ENCODE peak calls at places on chromosomes 2 and 18, in ten cellular contexts. L, G, P, V, Y, Z, S, Q, A and T are unnamed samples.

GRCh38 chr2:25168256-25169072 is at the start of gene POMC:
- DNase-seq in A (no peak), S (no peak), Z (no peak), L (peak; percentile 69), G (peak; percentile 41), P (peak; percentile 32), V (peak; percentile 21), Q (peak; percentile 29), Y (peak; percentile 5), T (no peak)

GRCh38 chr2:102753563-102754159 is 8.2 kb upstream of the TMEM182 start:
- DNase-seq in Y (no peak), P (peak; percentile 29), V (peak; percentile 53), Z (peak; percentile 55), Q (peak; percentile 79), G (no peak), S (no peak), L (peak; percentile 68), A (no peak), T (no peak)

GRCh38 chr2:169265581-169265980 is 96.8 kb downstream of the LRP2 start:
- DNase-seq in A (no peak), G (no peak), Z (no peak), Q (no peak), L (no peak), S (no peak), Y (no peak), V (no peak), P (no peak), T (no peak)

GRCh38 chr2:209933499-209934458 is 68.7 kb upstream of the RPE start:
- DNase-seq in L (no peak), P (no peak), V (peak; percentile 75), G (no peak), Z (peak; percentile 66), Y (no peak), A (peak; percentile 30), Q (peak; percentile 85), S (no peak), T (no peak)

GRCh38 chr2:105785095-105785847 is 40.6 kb downstream of the NCK2 start:
- DNase-seq in Y (no peak), V (no peak), S (no peak), G (no peak), A (no peak), Z (no peak), Q (no peak), P (no peak), L (peak; percentile 62), T (no peak)

GRCh38 chr18:13425357-13426095 is 207.0 kb downstream of the LDLRAD4 start:
- DNase-seq in Q (no peak), L (no peak), S (no peak), Z (no peak), V (no peak), G (no peak), Y (no peak), P (no peak), A (no peak), T (no peak)

GRCh38 chr2:150410809-150411208 is 76.7 kb downstream of the RND3 start:
- DNase-seq in L (no peak), Z (peak; percentile 45), V (peak; percentile 49), G (no peak), P (no peak), Y (no peak), Q (peak; percentile 85), S (no peak), A (no peak), T (no peak)

GRCh38 chr2:100801402-100801801 is 18.5 kb upstream of the NPAS2 start:
- DNase-seq in Y (no peak), Q (no peak), G (no peak), Z (no peak), A (no peak), V (no peak), P (no peak), S (no peak), L (no peak), T (no peak)

GRCh38 chr2:30871980-30872789 is 64.9 kb upstream of the CAPN13 start:
- DNase-seq in V (no peak), L (no peak), A (no peak), G (no peak), Y (no peak), Z (no peak), P (no peak), S (no peak), Q (no peak), T (no peak)

GRCh38 chr2:231795525-231796327 is 9.5 kb downstream of the COPS7B start:
- DNase-seq in Y (no peak), V (peak; percentile 75), S (no peak), L (no peak), G (no peak), P (no peak), A (no peak), Z (peak; percentile 79), Q (peak; percentile 79), T (no peak)

GRCh38 chr18:67265464-67266245 is 250.9 kb downstream of the DSEL start:
- DNase-seq in L (no peak), Z (peak; percentile 90), S (no peak), A (no peak), Q (peak; percentile 84), V (peak; percentile 79), G (no peak), P (no peak), Y (no peak), T (no peak)

GRCh38 chr2:105112345-105112744 is 74.5 kb downstream of the MRPS9 start:
- DNase-seq in P (no peak), L (no peak), Z (no peak), V (no peak), S (no peak), Y (no peak), G (no peak), Q (no peak), A (no peak), T (no peak)

GRCh38 chr18:35571138-35571537 is 10.4 kb upstream of the GALNT1 start:
- DNase-seq in V (peak; percentile 57), L (no peak), G (no peak), S (no peak), P (no peak), Z (no peak), A (no peak), Q (no peak), Y (no peak), T (no peak)

GRCh38 chr18:79706006-79706405 is 26.4 kb downstream of the CTDP1 start:
- DNase-seq in G (no peak), Y (no peak), V (no peak), A (no peak), Q (no peak), P (no peak), S (no peak), Z (no peak), L (no peak), T (no peak)

GRCh38 chr2:151575338-151575737 is 158.9 kb downstream of the NEB start:
- DNase-seq in Z (peak; percentile 9), L (no peak), V (no peak), Q (peak; percentile 7), G (no peak), P (no peak), S (no peak), Y (no peak), A (no peak), T (no peak)